ENCODE peak calls at places on chromosomes 4 and X, in four cellular contexts. T, H, B and G are unnamed samples.

GRCh38 chr4:124890522-124890921 is 178.0 kb upstream of the ANKRD50 start:
- DNase-seq in B (no peak), H (peak; percentile 18), T (no peak), G (no peak)

GRCh38 chrX:46713672-46714487 is 45.0 kb downstream of the SLC9A7 start:
- DNase-seq in H (peak; percentile 61), B (no peak), T (no peak), G (no peak)

GRCh38 chrX:104324871-104325585 is 70.3 kb upstream of the ESX1 start:
- DNase-seq in T (no peak), H (peak; percentile 40), B (no peak), G (no peak)

GRCh38 chr4:128811571-128812359 is 2.3 kb downstream of the JADE1 start:
- DNase-seq in H (peak; percentile 84), B (peak; percentile 94), T (no peak), G (peak; percentile 74)

GRCh38 chrX:23269923-23270322 is 64.7 kb upstream of the PTCHD1 start:
- DNase-seq in T (no peak), B (no peak), H (no peak), G (no peak)

GRCh38 chr4:132982151-132982550 is 166.9 kb upstream of the PCDH10 start:
- DNase-seq in T (no peak), H (peak; percentile 57), B (no peak), G (no peak)

GRCh38 chrX:103330601-103331397 is 760 bp downstream of the TCEAL7 start:
- DNase-seq in H (peak; percentile 6), B (no peak), T (no peak), G (no peak)

GRCh38 chrX:118345401-118346257 is at the start of gene WDR44:
- DNase-seq in T (peak; percentile 93), H (peak; percentile 85), B (peak; percentile 88), G (peak; percentile 95)

GRCh38 chrX:136031626-136032025 is 46.4 kb downstream of the SLC9A6 start:
- DNase-seq in H (no peak), B (no peak), T (no peak), G (no peak)

GRCh38 chr4:54085284-54085683 is 14.7 kb upstream of the GSX2 start:
- DNase-seq in H (peak; percentile 75), B (peak; percentile 86), T (peak; percentile 88), G (no peak)

GRCh38 chrX:78517124-78517523 is 142.0 kb downstream of the RTL3 start:
- DNase-seq in B (no peak), H (peak; percentile 52), T (no peak), G (peak; percentile 84)

GRCh38 chrX:133185938-133186337 is 32.2 kb downstream of the TFDP3 start:
- DNase-seq in H (no peak), T (no peak), B (no peak), G (no peak)

GRCh38 chr4:47383829-47384427 is 79.6 kb downstream of the COMMD8 start:
- DNase-seq in B (no peak), H (peak; percentile 18), T (no peak), G (no peak)

GRCh38 chr4:186758929-186759682 is 35.5 kb upstream of the FAT1 start:
- DNase-seq in T (no peak), H (no peak), B (no peak), G (no peak)

GRCh38 chrX:82218361-82218760 is 1016.5 kb downstream of the SH3BGRL start:
- DNase-seq in T (no peak), H (no peak), B (no peak), G (no peak)

GRCh38 chr4:158581161-158581560 is 59.5 kb downstream of the RXFP1 start:
- DNase-seq in T (no peak), H (peak; percentile 5), B (no peak), G (no peak)

GRCh38 chr4:31146366-31146765 is 426.2 kb downstream of the PCDH7 start:
- DNase-seq in B (no peak), T (no peak), H (peak; percentile 12), G (no peak)

GRCh38 chr4:60805500-60806313 is 394.4 kb upstream of the ADGRL3 start:
- DNase-seq in H (peak; percentile 14), B (no peak), T (peak; percentile 7), G (no peak)

GRCh38 chr4:185238261-185238681 is 28.9 kb downstream of the SNX25 start:
- DNase-seq in H (peak; percentile 83), T (no peak), B (no peak), G (no peak)

GRCh38 chr4:153211986-153212720 is 7.9 kb downstream of the TRIM2 start:
- DNase-seq in H (peak; percentile 55), B (no peak), T (no peak), G (no peak)

GRCh38 chrX:308821-309520 is 9.6 kb downstream of the GTPBP6 start:
- DNase-seq in H (no peak), B (peak; percentile 18), T (no peak), G (no peak)

GRCh38 chrX:154429708-154430107 is 1.2 kb downstream of the ATP6AP1 start:
- DNase-seq in B (no peak), H (no peak), T (no peak), G (no peak)

GRCh38 chr4:168695288-168695687 is 198.4 kb downstream of the PALLD start:
- DNase-seq in B (no peak), T (no peak), H (no peak), G (no peak)

GRCh38 chrX:45172890-45173289 is 27.8 kb downstream of the DIPK2B start:
- DNase-seq in H (peak; percentile 42), B (no peak), T (peak; percentile 5), G (no peak)

GRCh38 chr4:73661646-73662119 is 41.4 kb upstream of the RASSF6 start:
- DNase-seq in T (no peak), B (no peak), H (peak; percentile 100), G (no peak)

GRCh38 chr4:105145913-105146285 is 777 bp upstream of the TET2 start:
- DNase-seq in H (no peak), T (no peak), B (peak; percentile 36), G (no peak)

GRCh38 chrX:47215291-47215900 is 3.1 kb upstream of the CDK16 start:
- DNase-seq in B (no peak), T (no peak), H (no peak), G (no peak)

GRCh38 chr4:175453456-175453855 is 358.6 kb downstream of the GPM6A start:
- DNase-seq in H (peak; percentile 29), T (no peak), B (no peak), G (no peak)

GRCh38 chr4:188005561-188005960 is 10.0 kb downstream of the ZFP42 start:
- DNase-seq in H (no peak), T (no peak), B (no peak), G (no peak)

GRCh38 chrX:358651-359143 is 28.0 kb downstream of the PPP2R3B start:
- DNase-seq in B (no peak), T (no peak), H (no peak), G (no peak)

GRCh38 chr4:27894951-27895350 is 1034.3 kb downstream of the STIM2 start:
- DNase-seq in T (no peak), B (no peak), H (no peak), G (no peak)

GRCh38 chrX:13646154-13646549 is 6.8 kb upstream of the TCEANC start:
- DNase-seq in H (peak; percentile 23), T (no peak), B (peak; percentile 58), G (no peak)

GRCh38 chr4:20251061-20251795 is 477 bp upstream of the SLIT2 start:
- DNase-seq in B (no peak), H (no peak), T (no peak), G (no peak)

GRCh38 chrX:33218819-33219218 is 7.5 kb upstream of the DMD start:
- DNase-seq in T (no peak), B (no peak), H (no peak), G (no peak)

GRCh38 chr4:20354120-20354519 is 102.4 kb downstream of the SLIT2 start:
- DNase-seq in B (no peak), H (no peak), T (no peak), G (no peak)

GRCh38 chr4:153076861-153077260 is 127.4 kb upstream of the TRIM2 start:
- DNase-seq in T (no peak), H (no peak), B (no peak), G (no peak)

GRCh38 chr4:121998024-121998423 is 46.2 kb upstream of the TRPC3 start:
- DNase-seq in H (no peak), B (no peak), T (no peak), G (no peak)

GRCh38 chrX:19798423-19798822 is 89.0 kb downstream of the SH3KBP1 start:
- DNase-seq in T (no peak), B (no peak), H (no peak), G (no peak)

GRCh38 chrX:19799319-19800182 is 87.8 kb downstream of the SH3KBP1 start:
- DNase-seq in H (peak; percentile 51), B (peak; percentile 22), T (no peak), G (peak; percentile 55)

GRCh38 chrX:19805054-19805690 is 82.2 kb downstream of the SH3KBP1 start:
- DNase-seq in B (no peak), T (no peak), H (no peak), G (no peak)

GRCh38 chrX:19804168-19804567 is 83.2 kb downstream of the SH3KBP1 start:
- DNase-seq in T (no peak), H (no peak), B (no peak), G (no peak)

GRCh38 chrX:19800821-19801220 is 86.6 kb downstream of the SH3KBP1 start:
- DNase-seq in H (no peak), B (no peak), T (no peak), G (no peak)
- H3K27ac ChIP-seq in H (no peak overlapping the region), B (no peak overlapping the region), T (no peak overlapping the region), G (peak overlapping the region; percentile 74)

DNA sequence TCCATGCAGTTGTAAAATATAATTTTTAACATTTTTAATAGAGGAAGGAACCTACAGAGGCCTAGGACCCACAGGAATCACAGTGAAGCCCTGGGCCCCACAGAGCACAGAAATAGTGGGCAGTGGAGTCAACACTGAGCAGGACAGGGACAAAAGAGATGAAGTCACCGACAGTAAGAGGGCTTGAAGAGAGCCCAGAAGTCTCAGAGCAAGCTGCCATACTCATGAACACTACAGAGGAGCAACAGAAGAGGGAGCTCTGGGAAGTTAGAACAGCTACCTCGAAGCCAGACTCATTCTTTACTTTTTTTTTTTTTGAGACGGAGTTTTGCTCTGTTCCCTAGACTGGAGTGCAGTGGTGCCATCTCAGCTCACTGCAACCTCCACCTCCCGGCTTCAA is 149.3 kb upstream of the TENM3 start:
- DNase-seq in T (no peak), H (no peak), B (no peak), G (no peak)
- H3K4me3 ChIP-seq in T (no peak overlapping the region), H (no peak overlapping the region), B (no peak overlapping the region), G (no peak overlapping the region)

DNA sequence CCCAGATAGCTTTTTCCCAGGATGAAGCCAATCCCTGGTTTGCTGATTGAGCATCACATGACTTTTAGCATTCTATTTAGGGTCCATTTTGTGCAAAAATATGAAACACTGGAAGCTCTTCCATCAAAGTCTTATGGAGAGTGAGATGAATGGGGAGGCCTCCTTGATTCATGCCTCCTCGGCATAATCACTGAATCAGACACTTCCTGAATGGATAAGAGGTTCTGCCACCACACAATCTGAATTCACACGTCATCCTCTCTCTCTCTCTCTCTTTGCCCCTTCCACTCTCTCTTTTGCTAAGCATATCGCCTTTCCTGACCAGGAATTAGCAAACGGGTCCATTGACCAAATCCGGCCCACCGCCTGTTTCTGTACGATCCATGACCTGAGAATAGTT is 68.7 kb downstream of the CRMP1 start:
- DNase-seq in H (no peak), B (no peak), T (no peak), G (no peak)
- H3K36me3 ChIP-seq in H (peaks cover 50% of the 10 kb centered on the region), B (peaks cover 38% of the 10 kb centered on the region), T (no peaks in the 10 kb centered on the region), G (no peaks in the 10 kb centered on the region)

DNA sequence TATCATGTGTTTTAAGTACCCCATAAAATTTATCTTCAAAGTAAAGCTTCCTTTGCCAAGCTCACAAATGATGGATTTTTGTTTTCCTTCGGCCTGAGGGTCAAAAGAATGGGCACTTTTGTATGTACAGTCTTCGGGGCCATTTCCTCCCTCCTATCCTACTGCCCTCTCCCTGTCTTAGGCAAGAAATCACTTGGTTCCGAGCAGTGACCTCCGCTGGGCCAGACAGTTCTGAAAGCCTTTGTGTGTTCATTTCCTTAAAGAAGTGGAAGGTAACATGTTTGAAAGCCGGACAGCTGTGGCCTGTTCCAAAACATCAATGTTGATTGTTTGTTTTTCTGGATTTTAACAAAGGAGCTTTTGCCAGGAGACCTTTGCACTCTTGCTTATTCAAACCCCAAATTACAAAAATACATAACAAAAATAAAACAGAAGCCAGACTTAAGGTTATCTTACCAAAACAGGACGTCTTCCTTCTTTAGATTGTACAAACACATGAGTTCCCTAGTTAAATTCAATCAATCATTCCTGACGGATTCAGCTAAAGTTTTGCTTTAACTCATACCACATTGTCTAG is 110.6 kb upstream of the LIMCH1 start:
- DNase-seq in H (no peak), B (no peak), T (no peak), G (no peak)
- H3K27ac ChIP-seq in H (no peak overlapping the region), B (peak overlapping the region; percentile 75), T (no peak overlapping the region), G (no peak overlapping the region)